ENCODE peak calls at places on chromosomes 13 and 19, in seven cellular contexts. K is bronchial epithelial cell, S is hepatocyte, X is transverse colon, Z is choroid plexus epithelial cell, V is tibial nerve, O is astrocyte of the spinal cord. R is an unnamed sample.

GRCh38 chr19:55340784-55341147 is 1.1 kb downstream of the KMT5C start:
- DNase-seq in O (no peak), K (no peak), X (peak), S (peak), V (no peak), Z (no peak), R (no peak)

GRCh38 chr19:3575260-3575741 is 2.6 kb downstream of the HMG20B start:
- DNase-seq in K (no peak), S (no peak), V (no peak), O (peak), X (no peak), Z (peak), R (no peak)

GRCh38 chr19:15318241-15318691 is 14.1 kb downstream of the BRD4 start:
- DNase-seq in V (no peak), S (no peak), O (no peak), K (no peak), X (no peak), Z (no peak), R (no peak)

GRCh38 chr13:113152894-113153809 is 5.3 kb upstream of the PROZ start:
- DNase-seq in Z (peak), X (peak), K (no peak), V (peak), O (peak), S (peak), R (no peak)

GRCh38 chr13:53064721-53065120 is 36.1 kb downstream of the OLFM4 start:
- DNase-seq in V (no peak), X (no peak), K (no peak), Z (no peak), O (no peak), S (peak), R (no peak)

GRCh38 chr13:32391101-32391620 is 36.8 kb downstream of the N4BP2L1 start:
- DNase-seq in K (no peak), V (no peak), S (no peak), O (no peak), Z (no peak), X (no peak), R (no peak)

GRCh38 chr13:21227917-21228316 is 51.5 kb downstream of the MRPL57 start:
- DNase-seq in O (no peak), S (no peak), V (no peak), X (no peak), K (no peak), Z (no peak), R (no peak)

GRCh38 chr13:49214917-49215376 is 5.2 kb upstream of the MLNR start:
- DNase-seq in X (peak), O (no peak), V (no peak), S (no peak), K (peak), Z (peak), R (no peak)

GRCh38 chr13:107066355-107066754 is 498.4 kb upstream of the ARGLU1 start:
- DNase-seq in K (no peak), X (no peak), O (no peak), V (no peak), S (no peak), Z (no peak), R (no peak)

GRCh38 chr13:99948907-99949656 is 22.5 kb downstream of the ZIC5 start:
- DNase-seq in K (no peak), V (no peak), Z (no peak), O (no peak), S (no peak), X (no peak), R (no peak)

GRCh38 chr13:79681069-79681468 is 200.1 kb downstream of the NDFIP2 start:
- DNase-seq in S (no peak), Z (no peak), V (no peak), O (no peak), X (no peak), K (peak), R (no peak)

GRCh38 chr13:102280366-102280765 is 121.5 kb downstream of the FGF14 start:
- DNase-seq in K (no peak), S (no peak), O (no peak), X (no peak), V (no peak), Z (no peak), R (no peak)

DNA sequence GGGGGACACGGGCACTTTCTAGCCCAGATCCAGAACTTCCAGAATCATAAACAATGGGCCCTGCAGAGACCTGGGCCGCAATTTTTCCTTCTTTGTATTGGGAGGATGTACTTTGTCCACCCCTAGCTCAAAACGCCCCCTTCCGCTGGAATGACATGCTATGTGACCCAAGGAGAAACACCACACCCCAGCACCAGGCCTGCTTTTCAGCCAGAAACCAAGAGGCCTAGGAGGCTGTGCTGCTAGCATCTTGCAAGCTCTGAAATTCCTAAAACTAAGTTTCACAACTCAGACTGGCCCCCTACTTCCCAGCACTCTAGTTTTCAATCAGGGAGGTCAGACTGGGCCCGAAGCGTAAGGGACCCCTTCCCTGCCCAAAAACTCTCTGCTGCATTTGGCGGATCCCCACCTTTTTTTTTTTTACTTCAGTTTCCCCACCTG is 538 bp downstream of the LSM4 start:
- DNase-seq in Z (peak), O (peak), V (no peak), K (peak), X (peak), S (peak), R (peak)
- TF ChIP-seq CTCF in Z (peak), O (peak), V (no peak), K (peak), X (no peak), S (peak), R (peak)

GRCh38 chr13:110400786-110401533 is 93.9 kb downstream of the COL4A2 start:
- DNase-seq in O (no peak), X (no peak), K (no peak), S (no peak), V (no peak), Z (peak), R (peak)
- H3K4me3 ChIP-seq in O (no peak), X (no peak), K (no peak), S (no peak), V (no peak), Z (no peak), R (no peak)

DNA sequence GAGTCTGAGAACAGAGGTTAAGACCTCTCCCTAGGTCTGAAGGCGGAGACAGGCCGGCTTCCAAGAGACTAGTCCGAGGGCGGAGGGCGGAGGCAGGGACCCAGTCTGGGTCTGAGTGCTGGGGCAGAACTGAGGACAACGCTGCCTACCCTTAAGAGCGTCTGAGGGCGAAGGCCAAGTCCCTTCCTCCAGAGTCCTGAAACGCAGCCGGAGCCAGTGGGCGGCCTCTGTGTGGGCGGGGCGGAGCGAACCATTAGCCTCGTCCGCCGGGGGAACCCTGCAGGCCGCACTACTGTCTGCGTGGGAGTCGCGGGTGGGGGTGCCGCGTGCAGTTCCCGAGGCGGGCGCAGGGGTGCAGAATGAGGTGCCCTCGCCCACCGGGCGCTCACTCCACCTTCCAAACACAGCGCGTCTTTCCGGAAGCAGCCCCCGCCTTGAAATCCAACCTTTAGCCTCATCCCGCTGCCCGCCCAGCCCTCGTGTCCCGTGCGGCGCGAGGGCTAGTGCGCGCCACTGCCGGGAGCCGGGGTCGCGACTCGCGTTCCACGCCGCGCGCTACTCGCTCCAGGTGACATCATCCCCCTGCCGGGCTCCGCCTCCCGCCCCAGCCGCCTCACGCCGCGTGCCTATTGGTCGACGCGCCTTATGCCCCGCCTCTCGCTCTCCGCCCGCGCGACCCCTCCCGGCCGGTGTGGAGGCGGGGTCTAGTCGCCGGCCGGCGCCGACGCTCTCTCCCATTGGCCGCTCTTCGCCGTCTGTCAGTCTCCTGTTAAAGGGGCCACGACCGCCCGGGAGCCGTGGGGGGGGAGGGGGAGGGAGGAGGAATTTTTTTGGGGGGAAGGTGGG is at the start of gene C19orf73:
- DNase-seq in X (peak), Z (peak), K (peak), V (peak), O (peak), S (peak), R (peak)
- TF ChIP-seq CTCF in X (peak), Z (no peak), K (peak), V (peak), O (peak), S (no peak), R (peak)

DNA sequence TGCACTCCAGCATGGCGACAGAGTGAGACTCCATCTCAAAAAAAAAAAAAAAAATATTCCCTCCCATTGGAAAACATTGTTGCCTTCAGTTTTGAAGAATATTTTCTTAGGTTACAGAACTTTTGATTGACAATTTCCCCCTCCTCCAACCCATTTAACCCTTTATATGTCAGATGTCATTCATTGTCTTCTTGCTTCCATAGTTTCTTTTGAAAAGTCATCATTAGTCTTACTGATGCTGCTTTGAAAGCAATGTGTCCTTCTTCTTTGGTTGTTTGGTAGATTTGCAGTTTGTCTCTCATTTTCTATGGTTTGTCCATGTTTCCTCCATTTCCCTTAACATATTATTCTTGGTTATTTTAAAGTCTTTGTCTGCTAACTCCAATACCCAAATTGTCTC is 25.4 kb downstream of the ZNF558 start:
- DNase-seq in O (no peak), K (no peak), S (no peak), V (no peak), X (no peak), Z (peak), R (no peak)
- H3K4me3 ChIP-seq in O (no peak), K (no peak), S (no peak), V (no peak), X (no peak), Z (no peak), R (no peak)

DNA sequence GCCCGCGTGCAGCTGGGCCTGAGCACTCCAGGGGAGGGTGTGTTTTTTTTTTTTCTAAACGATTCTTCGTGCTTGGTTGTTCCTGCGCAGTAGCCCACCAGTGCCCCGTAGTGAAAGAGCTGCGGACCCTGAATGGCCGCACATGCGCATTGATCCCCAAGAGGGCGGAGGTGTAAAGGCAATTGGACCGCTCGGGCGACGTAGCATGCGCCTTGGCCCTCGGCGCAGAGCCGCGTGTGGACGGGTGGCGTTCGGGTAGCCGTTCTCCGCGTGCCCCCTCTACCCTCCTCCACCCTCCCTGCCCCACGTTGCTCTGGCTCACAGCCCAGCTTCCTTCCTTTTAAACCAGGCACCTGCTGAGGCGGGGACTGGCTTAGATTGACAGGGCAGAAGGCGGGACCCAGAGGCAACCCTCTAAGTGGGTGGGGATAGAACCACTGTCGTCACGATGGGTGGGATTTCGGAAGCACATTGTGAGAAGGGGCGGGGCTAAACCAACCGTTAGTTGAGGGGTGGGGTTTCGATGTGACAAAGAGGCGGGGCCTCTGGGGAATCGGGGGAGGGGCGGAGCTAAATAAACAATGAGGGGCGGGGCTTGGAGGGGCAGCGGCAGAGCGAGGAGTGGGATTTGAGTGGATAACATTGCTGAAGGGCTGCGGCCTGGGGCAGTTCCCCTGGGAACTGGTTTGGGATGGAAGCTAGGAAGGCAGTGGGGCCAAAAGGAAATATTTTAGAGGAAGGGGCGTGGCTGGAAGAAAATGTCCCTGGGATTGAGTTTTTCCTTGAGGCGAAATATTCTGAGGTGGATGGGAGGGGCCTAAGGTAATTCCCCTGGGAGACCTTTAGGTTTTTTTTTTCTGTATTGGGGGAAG is 543 bp upstream of the NUP62 start:
- DNase-seq in X (peak), V (peak), S (peak), K (peak), O (peak), Z (peak), R (peak)
- TF ChIP-seq CTCF in X (peak), V (no peak), S (no peak), K (no peak), O (no peak), Z (no peak), R (peak)

GRCh38 chr13:109778102-109778542 is 8.3 kb downstream of the IRS2 start:
- DNase-seq in S (peak), V (no peak), Z (peak), X (peak), O (peak), K (peak), R (no peak)
- H3K4me3 ChIP-seq in S (no peak), V (no peak), Z (peak), X (no peak), O (no peak), K (no peak), R (no peak)

GRCh38 chr13:27257233-27257568 is 5.8 kb downstream of the RPL21 start:
- DNase-seq in O (no peak), S (no peak), V (no peak), Z (no peak), X (no peak), K (no peak), R (no peak)
- TF ChIP-seq CTCF in O (no peak), S (no peak), V (no peak), Z (no peak), X (no peak), K (no peak), R (no peak)

GRCh38 chr19:49338691-49339363 is 3.6 kb downstream of the CD37 start:
- DNase-seq in S (peak), K (peak), X (peak), O (peak), Z (peak), V (peak), R (no peak)

GRCh38 chr19:49336482-49337266 is 1.5 kb downstream of the CD37 start:
- DNase-seq in Z (no peak), X (no peak), S (no peak), O (no peak), K (no peak), V (no peak), R (no peak)

GRCh38 chr19:49337267-49338022 is 2.2 kb downstream of the CD37 start:
- DNase-seq in O (no peak), K (no peak), Z (no peak), X (no peak), V (no peak), S (no peak), R (no peak)

GRCh38 chr19:49339364-49340068 is 4.3 kb downstream of the CD37 start:
- DNase-seq in Z (peak), X (peak), V (peak), S (peak), O (peak), K (peak), R (peak)

GRCh38 chr19:49338023-49338677 is 2.9 kb downstream of the CD37 start:
- DNase-seq in X (no peak), Z (no peak), O (no peak), K (no peak), V (no peak), S (no peak), R (no peak)
- H3K4me3 ChIP-seq in X (no peak), Z (peak), O (no peak), K (no peak), V (no peak), S (no peak), R (no peak)

R was measured in fibroblast of the aortic adventitia.